ENCODE peak calls at places on chromosomes 2 and 18, in four cellular contexts. N, W, A and Y are unnamed samples.

GRCh38 chr2:230779141-230779523 is 66.5 kb downstream of the CAB39 start:
- DNase-seq in A (no peak), N (no peak), W (no peak), Y (peak; percentile 35)

GRCh38 chr18:74976331-74976909 is 232.5 kb downstream of the PTGR3 start:
- DNase-seq in A (peak; percentile 69), W (no peak), N (no peak), Y (no peak)

GRCh38 chr2:136246086-136246669 is 128.2 kb upstream of the CXCR4 start:
- DNase-seq in N (no peak), W (no peak), A (no peak), Y (peak; percentile 24)

GRCh38 chr2:71609029-71609428 is 155.7 kb downstream of the DYSF start:
- DNase-seq in W (no peak), A (no peak), N (no peak), Y (no peak)

GRCh38 chr18:79515331-79515730 is 119.6 kb downstream of the NFATC1 start:
- DNase-seq in A (no peak), N (no peak), W (no peak), Y (peak; percentile 7)

GRCh38 chr2:149005471-149006077 is 32.9 kb upstream of the LYPD6B start:
- DNase-seq in W (no peak), N (no peak), A (no peak), Y (no peak)

GRCh38 chr2:10254373-10255188 is 48.1 kb upstream of the HPCAL1 start:
- DNase-seq in W (no peak), N (no peak), A (no peak), Y (no peak)

GRCh38 chr18:31497711-31498449 is at the start of gene DSG2:
- DNase-seq in N (no peak), A (peak; percentile 27), W (no peak), Y (peak; percentile 33)

GRCh38 chr2:3492951-3493609 is 26.3 kb downstream of the ADI1 start:
- DNase-seq in N (no peak), W (no peak), A (no peak), Y (no peak)

GRCh38 chr18:43559507-43559906 is 282.2 kb upstream of the SYT4 start:
- DNase-seq in N (no peak), W (no peak), A (no peak), Y (no peak)

GRCh38 chr2:131093066-131093842 is at the start of gene FAM168B:
- DNase-seq in A (peak; percentile 89), W (peak; percentile 81), N (peak; percentile 80), Y (peak; percentile 89)